ENCODE peak calls at places on chromosome 13, in five cellular contexts. One of them, this sample, is unnamed.

GRCh38 chr13:76798037-76798436 is 88.2 kb downstream of the KCTD12 start:
- DNase-seq in psoas muscle: no peak
- DNase-seq in CD8-positive, alpha-beta T cell: no peak
- DNase-seq in transverse colon: no peak
- DNase-seq in HCT116: no peak
- DNase-seq in this sample: no peak

GRCh38 chr13:46347277-46347676 is 39.8 kb downstream of the RUBCNL start:
- DNase-seq in psoas muscle: no peak
- DNase-seq in CD8-positive, alpha-beta T cell: no peak
- DNase-seq in transverse colon: no peak
- DNase-seq in HCT116: no peak
- DNase-seq in this sample: no peak

GRCh38 chr13:98691360-98691759 is 61.1 kb downstream of the SLC15A1 start:
- DNase-seq in psoas muscle: no peak
- DNase-seq in CD8-positive, alpha-beta T cell: no peak
- DNase-seq in transverse colon: no peak
- DNase-seq in HCT116: no peak
- DNase-seq in this sample: no peak

GRCh38 chr13:105338044-105338443 is 1197.4 kb downstream of the EFNB2 start:
- DNase-seq in psoas muscle: no peak
- DNase-seq in CD8-positive, alpha-beta T cell: no peak
- DNase-seq in transverse colon: no peak
- DNase-seq in HCT116: no peak
- DNase-seq in this sample: no peak

GRCh38 chr13:103351035-103351828 is 285.0 kb upstream of the SLC10A2 start:
- DNase-seq in psoas muscle: no peak
- DNase-seq in CD8-positive, alpha-beta T cell: no peak
- DNase-seq in transverse colon: peak; percentile 10
- DNase-seq in HCT116: no peak
- DNase-seq in this sample: no peak

GRCh38 chr13:27978301-27978968 is 9.3 kb upstream of the CDX2 start:
- DNase-seq in psoas muscle: no peak
- DNase-seq in CD8-positive, alpha-beta T cell: no peak
- DNase-seq in transverse colon: peak; percentile 82
- DNase-seq in HCT116: no peak
- DNase-seq in this sample: no peak

GRCh38 chr13:29379281-29379680 is 216.2 kb downstream of the SLC7A1 start:
- DNase-seq in psoas muscle: no peak
- DNase-seq in CD8-positive, alpha-beta T cell: no peak
- DNase-seq in transverse colon: no peak
- DNase-seq in HCT116: no peak
- DNase-seq in this sample: no peak

GRCh38 chr13:25648996-25649633 is 277.3 kb downstream of the ATP8A2 start:
- DNase-seq in psoas muscle: no peak
- DNase-seq in CD8-positive, alpha-beta T cell: no peak
- DNase-seq in transverse colon: no peak
- DNase-seq in HCT116: no peak
- DNase-seq in this sample: no peak

GRCh38 chr13:77359171-77359570 is 32.3 kb upstream of the MYCBP2 start:
- DNase-seq in psoas muscle: no peak
- DNase-seq in CD8-positive, alpha-beta T cell: no peak
- DNase-seq in transverse colon: no peak
- DNase-seq in HCT116: no peak
- DNase-seq in this sample: no peak

GRCh38 chr13:108448891-108449290 is 179.4 kb downstream of the TNFSF13B start:
- DNase-seq in psoas muscle: no peak
- DNase-seq in CD8-positive, alpha-beta T cell: no peak
- DNase-seq in transverse colon: no peak
- DNase-seq in HCT116: no peak
- DNase-seq in this sample: no peak

GRCh38 chr13:58953638-58954037 is 1210.1 kb downstream of the DIAPH3 start:
- DNase-seq in psoas muscle: no peak
- DNase-seq in CD8-positive, alpha-beta T cell: no peak
- DNase-seq in transverse colon: no peak
- DNase-seq in HCT116: no peak
- DNase-seq in this sample: no peak

GRCh38 chr13:112912726-112913440 is 56.1 kb upstream of the MCF2L start:
- DNase-seq in psoas muscle: no peak
- DNase-seq in CD8-positive, alpha-beta T cell: no peak
- DNase-seq in transverse colon: no peak
- DNase-seq in HCT116: no peak
- DNase-seq in this sample: no peak

GRCh38 chr13:63438951-63439350 is 2023.3 kb upstream of the PCDH20 start:
- DNase-seq in psoas muscle: no peak
- DNase-seq in CD8-positive, alpha-beta T cell: no peak
- DNase-seq in transverse colon: no peak
- DNase-seq in HCT116: no peak
- DNase-seq in this sample: no peak

GRCh38 chr13:114148521-114148855 is 16.1 kb upstream of the RASA3 start:
- DNase-seq in psoas muscle: no peak
- DNase-seq in CD8-positive, alpha-beta T cell: peak; percentile 81
- DNase-seq in transverse colon: peak; percentile 64
- DNase-seq in HCT116: no peak
- DNase-seq in this sample: no peak

GRCh38 chr13:74987124-74987690 is 494.8 kb downstream of the TBC1D4 start:
- DNase-seq in psoas muscle: no peak
- DNase-seq in CD8-positive, alpha-beta T cell: no peak
- DNase-seq in transverse colon: no peak
- DNase-seq in HCT116: no peak
- DNase-seq in this sample: no peak

GRCh38 chr13:18953139-18953930 is 228.3 kb downstream of the TUBA3C start:
- DNase-seq in psoas muscle: no peak
- DNase-seq in CD8-positive, alpha-beta T cell: no peak
- DNase-seq in transverse colon: no peak
- DNase-seq in HCT116: no peak
- DNase-seq in this sample: no peak

GRCh38 chr13:80224468-80224867 is 116.5 kb downstream of the SPRY2 start:
- DNase-seq in psoas muscle: no peak
- DNase-seq in CD8-positive, alpha-beta T cell: no peak
- DNase-seq in transverse colon: no peak
- DNase-seq in HCT116: no peak
- DNase-seq in this sample: no peak

GRCh38 chr13:51996660-51997059 is 14.6 kb downstream of the ATP7B start:
- DNase-seq in psoas muscle: no peak
- DNase-seq in CD8-positive, alpha-beta T cell: no peak
- DNase-seq in transverse colon: no peak
- DNase-seq in HCT116: no peak
- DNase-seq in this sample: no peak

GRCh38 chr13:101875717-101876393 is 423.4 kb downstream of the ITGBL1 start:
- DNase-seq in psoas muscle: no peak
- DNase-seq in CD8-positive, alpha-beta T cell: no peak
- DNase-seq in transverse colon: no peak
- DNase-seq in HCT116: no peak
- DNase-seq in this sample: no peak

GRCh38 chr13:83722443-83722842 is 159.8 kb downstream of the SLITRK1 start:
- DNase-seq in psoas muscle: no peak
- DNase-seq in CD8-positive, alpha-beta T cell: no peak
- DNase-seq in transverse colon: no peak
- DNase-seq in HCT116: no peak
- DNase-seq in this sample: no peak

GRCh38 chr13:99218545-99218944 is 17.9 kb downstream of the UBAC2 start:
- DNase-seq in psoas muscle: peak; percentile 67
- DNase-seq in CD8-positive, alpha-beta T cell: no peak
- DNase-seq in transverse colon: no peak
- DNase-seq in HCT116: no peak
- DNase-seq in this sample: no peak

GRCh38 chr13:76993021-76993420 is 1.1 kb downstream of the CLN5 start:
- DNase-seq in psoas muscle: no peak
- DNase-seq in CD8-positive, alpha-beta T cell: no peak
- DNase-seq in transverse colon: no peak
- DNase-seq in HCT116: no peak
- DNase-seq in this sample: no peak

GRCh38 chr13:43279696-43280095 is 256.3 kb downstream of the DNAJC15 start:
- DNase-seq in psoas muscle: no peak
- DNase-seq in CD8-positive, alpha-beta T cell: no peak
- DNase-seq in transverse colon: no peak
- DNase-seq in HCT116: no peak
- DNase-seq in this sample: no peak

GRCh38 chr13:113836917-113837553 is 26.8 kb downstream of the GAS6 start:
- DNase-seq in psoas muscle: peak; percentile 79
- DNase-seq in CD8-positive, alpha-beta T cell: no peak
- DNase-seq in transverse colon: no peak
- DNase-seq in HCT116: peak; percentile 33
- DNase-seq in this sample: no peak

GRCh38 chr13:101751488-101751887 is 299.0 kb downstream of the ITGBL1 start:
- DNase-seq in psoas muscle: no peak
- DNase-seq in CD8-positive, alpha-beta T cell: no peak
- DNase-seq in transverse colon: no peak
- DNase-seq in HCT116: no peak
- DNase-seq in this sample: no peak

GRCh38 chr13:25501231-25501630 is 129.5 kb downstream of the ATP8A2 start:
- DNase-seq in psoas muscle: no peak
- DNase-seq in CD8-positive, alpha-beta T cell: no peak
- DNase-seq in transverse colon: no peak
- DNase-seq in HCT116: no peak
- DNase-seq in this sample: no peak

GRCh38 chr13:76944457-76944856 is 3.9 kb upstream of the ACOD1 start:
- DNase-seq in psoas muscle: no peak
- DNase-seq in CD8-positive, alpha-beta T cell: no peak
- DNase-seq in transverse colon: no peak
- DNase-seq in HCT116: no peak
- DNase-seq in this sample: no peak

GRCh38 chr13:22375151-22375550 is 704.3 kb downstream of the FGF9 start:
- DNase-seq in psoas muscle: no peak
- DNase-seq in CD8-positive, alpha-beta T cell: no peak
- DNase-seq in transverse colon: no peak
- DNase-seq in HCT116: no peak
- DNase-seq in this sample: no peak

GRCh38 chr13:22369090-22369489 is 698.2 kb downstream of the FGF9 start:
- DNase-seq in psoas muscle: no peak
- DNase-seq in CD8-positive, alpha-beta T cell: no peak
- DNase-seq in transverse colon: no peak
- DNase-seq in HCT116: no peak
- DNase-seq in this sample: no peak

GRCh38 chr13:22372261-22372660 is 701.4 kb downstream of the FGF9 start:
- DNase-seq in psoas muscle: no peak
- DNase-seq in CD8-positive, alpha-beta T cell: no peak
- DNase-seq in transverse colon: no peak
- DNase-seq in HCT116: no peak
- DNase-seq in this sample: no peak

DNA sequence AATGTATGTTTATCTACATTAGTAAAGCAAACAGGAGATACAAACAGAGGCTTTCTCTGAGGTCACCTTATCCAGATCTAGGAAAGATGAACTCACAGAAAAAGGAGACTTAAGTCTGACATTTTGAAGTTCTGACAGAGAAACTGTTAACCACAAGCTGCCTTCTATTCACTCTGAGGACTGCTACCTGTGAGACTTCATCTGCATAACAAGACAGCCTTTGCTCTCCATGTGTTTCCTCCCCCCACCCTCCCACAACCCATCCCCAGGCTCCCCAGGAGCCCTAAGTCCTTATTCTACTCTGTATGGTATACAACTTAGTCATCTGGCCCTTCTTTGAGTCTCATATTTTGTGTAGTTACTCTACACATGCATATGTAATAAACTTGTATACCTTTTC is 699.0 kb downstream of the FGF9 start:
- DNase-seq in psoas muscle: no peak
- DNase-seq in CD8-positive, alpha-beta T cell: no peak
- DNase-seq in transverse colon: no peak
- DNase-seq in HCT116: no peak
- DNase-seq in this sample: no peak
- H3K9me3 ChIP-seq in psoas muscle: peaks cover 7% of the 10 kb centered on the region
- H3K9me3 ChIP-seq in CD8-positive, alpha-beta T cell: no peaks in the 10 kb centered on the region
- H3K9me3 ChIP-seq in transverse colon: peaks cover 24% of the 10 kb centered on the region
- H3K9me3 ChIP-seq in HCT116: peaks cover 5% of the 10 kb centered on the region
- H3K9me3 ChIP-seq in this sample: peaks cover 13% of the 10 kb centered on the region

DNA sequence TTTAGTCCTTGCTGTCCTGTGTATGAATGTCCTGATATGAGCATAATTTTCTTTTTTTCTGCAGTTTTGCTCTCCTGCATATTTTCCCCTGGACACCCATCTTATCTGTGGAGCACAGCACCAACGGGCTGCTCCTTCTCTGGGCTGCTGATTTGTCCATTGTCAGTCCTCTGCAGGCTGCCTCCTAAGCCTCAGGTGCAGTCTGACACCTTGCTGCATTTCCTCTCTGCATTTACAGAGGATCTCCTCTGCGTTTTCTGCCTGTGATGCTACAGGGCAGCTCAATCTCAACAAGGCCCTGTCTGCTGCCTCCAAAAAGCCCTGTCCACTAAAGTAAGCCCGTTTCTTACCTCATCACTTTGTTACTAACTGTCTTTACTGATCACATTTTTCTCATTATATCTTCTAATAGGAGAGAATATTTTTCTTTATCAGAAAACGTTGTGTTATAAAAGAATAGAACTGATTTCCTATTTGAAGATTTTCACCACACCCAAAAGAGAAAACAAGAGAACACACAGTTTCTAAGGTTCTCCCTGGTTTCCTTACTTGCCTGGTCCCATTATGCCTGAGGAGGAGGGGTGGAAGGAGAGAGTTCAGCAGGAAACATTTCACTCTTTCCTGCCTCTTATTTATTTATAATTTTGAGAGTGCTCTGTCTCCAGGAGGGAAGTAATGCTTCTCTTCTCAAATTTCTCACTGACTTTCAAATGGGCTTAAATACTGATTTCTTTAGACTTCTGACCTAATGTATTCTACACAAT is 65.6 kb upstream of the TDRD3 start:
- DNase-seq in psoas muscle: no peak
- DNase-seq in CD8-positive, alpha-beta T cell: no peak
- DNase-seq in transverse colon: no peak
- DNase-seq in HCT116: no peak
- DNase-seq in this sample: no peak
- TF ChIP-seq CTCF in psoas muscle: no peak
- TF ChIP-seq CTCF in CD8-positive, alpha-beta T cell: no peak
- TF ChIP-seq CTCF in transverse colon: no peak
- TF ChIP-seq CTCF in HCT116: no peak
- TF ChIP-seq CTCF in this sample: no peak

DNA sequence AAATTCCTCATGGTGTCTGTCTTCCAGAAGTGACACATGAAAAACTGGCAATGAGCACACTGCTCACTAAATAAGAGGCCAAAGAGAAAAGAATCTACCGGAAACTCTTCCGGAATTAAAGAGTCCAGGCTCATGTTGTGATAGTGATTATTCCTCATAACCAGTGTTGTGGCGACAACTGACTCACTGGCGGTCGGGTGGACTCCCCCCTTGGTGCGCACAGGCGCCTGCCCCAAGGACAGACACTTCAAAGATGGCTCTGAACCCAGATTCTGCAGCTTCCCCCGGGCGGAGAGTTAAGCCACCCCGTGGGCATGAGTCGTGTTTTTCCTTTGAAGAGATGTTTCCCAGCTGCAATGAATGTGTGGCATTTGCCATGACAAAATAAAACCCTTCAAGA is 10.3 kb downstream of the IL17D start:
- DNase-seq in psoas muscle: peak; percentile 75
- DNase-seq in CD8-positive, alpha-beta T cell: no peak
- DNase-seq in transverse colon: no peak
- DNase-seq in HCT116: no peak
- DNase-seq in this sample: no peak
- H3K4me1 ChIP-seq in psoas muscle: no peaks in the 10 kb centered on the region
- H3K4me1 ChIP-seq in CD8-positive, alpha-beta T cell: peaks cover 4% of the 10 kb centered on the region
- H3K4me1 ChIP-seq in transverse colon: peaks cover 14% of the 10 kb centered on the region
- H3K4me1 ChIP-seq in HCT116: peaks cover 23% of the 10 kb centered on the region
- H3K4me1 ChIP-seq in this sample: no peaks in the 10 kb centered on the region

DNA sequence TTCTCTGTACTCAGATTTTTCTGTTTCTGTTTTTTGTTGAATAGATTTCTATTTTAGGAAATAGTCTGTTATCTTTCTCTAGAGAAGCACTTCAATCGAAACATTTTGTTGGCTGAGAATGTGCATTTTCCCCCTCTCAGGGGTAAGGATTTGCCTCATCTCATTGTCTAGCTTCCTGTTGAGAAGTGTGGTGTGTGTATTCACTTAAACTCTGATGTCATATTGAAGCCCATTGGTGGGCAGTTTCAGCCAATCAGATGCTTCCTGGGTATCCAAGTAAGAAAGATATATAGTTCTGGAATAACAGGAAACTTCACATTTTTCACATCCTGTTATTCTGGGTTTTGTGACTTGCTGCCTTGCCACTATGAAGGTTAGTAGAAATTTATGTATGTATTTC is 87.6 kb downstream of the ARHGEF7 start:
- DNase-seq in psoas muscle: no peak
- DNase-seq in CD8-positive, alpha-beta T cell: no peak
- DNase-seq in transverse colon: no peak
- DNase-seq in HCT116: peak; percentile 6
- DNase-seq in this sample: no peak
- H3K9me3 ChIP-seq in psoas muscle: no peaks in the 10 kb centered on the region
- H3K9me3 ChIP-seq in CD8-positive, alpha-beta T cell: no peaks in the 10 kb centered on the region
- H3K9me3 ChIP-seq in transverse colon: no peaks in the 10 kb centered on the region
- H3K9me3 ChIP-seq in HCT116: no peaks in the 10 kb centered on the region
- H3K9me3 ChIP-seq in this sample: no peaks in the 10 kb centered on the region